ENCODE peak calls at places on chromosomes 4 and X, in nine cellular contexts. One of them, this sample, is unnamed.

GRCh38 chrX:47571215-47571614 is 10.2 kb downstream of the ARAF start:
- DNase-seq in heart left ventricle: no peak
- DNase-seq in cardiac muscle cell: no peak
- DNase-seq in HCT116: no peak
- DNase-seq in OCI-LY7: no peak
- DNase-seq in A549: no peak
- DNase-seq in heart right ventricle: no peak
- DNase-seq in ovary: no peak
- DNase-seq in IMR-90: no peak
- DNase-seq in this sample: no peak

GRCh38 chrX:39759526-39760224 is 338.1 kb downstream of the BCOR start:
- DNase-seq in cardiac muscle cell: peak; percentile 66
- DNase-seq in IMR-90: peak; percentile 78
- DNase-seq in A549: peak; percentile 80
- DNase-seq in OCI-LY7: peak; percentile 46
- DNase-seq in heart right ventricle: peak; percentile 27
- DNase-seq in ovary: peak; percentile 50
- DNase-seq in heart left ventricle: peak; percentile 62
- DNase-seq in HCT116: no peak
- DNase-seq in this sample: no peak

GRCh38 chr4:52711271-52711670 is 40.0 kb downstream of the ERVMER34-1 start:
- DNase-seq in ovary: no peak
- DNase-seq in OCI-LY7: peak; percentile 56
- DNase-seq in IMR-90: no peak
- DNase-seq in cardiac muscle cell: no peak
- DNase-seq in HCT116: no peak
- DNase-seq in heart left ventricle: no peak
- DNase-seq in A549: no peak
- DNase-seq in heart right ventricle: no peak
- DNase-seq in this sample: no peak

GRCh38 chr4:41611881-41612871 is 74.2 kb downstream of the LIMCH1 start:
- DNase-seq in cardiac muscle cell: peak; percentile 68
- DNase-seq in HCT116: no peak
- DNase-seq in IMR-90: peak; percentile 8
- DNase-seq in heart left ventricle: peak; percentile 76
- DNase-seq in A549: peak; percentile 17
- DNase-seq in heart right ventricle: peak; percentile 66
- DNase-seq in ovary: peak; percentile 34
- DNase-seq in OCI-LY7: no peak
- DNase-seq in this sample: peak; percentile 66

GRCh38 chrX:101595739-101596419 is 21.9 kb downstream of the ARMCX6 start:
- DNase-seq in HCT116: peak; percentile 58
- DNase-seq in heart left ventricle: no peak
- DNase-seq in IMR-90: peak; percentile 75
- DNase-seq in OCI-LY7: peak; percentile 53
- DNase-seq in heart right ventricle: no peak
- DNase-seq in cardiac muscle cell: peak; percentile 82
- DNase-seq in A549: peak; percentile 72
- DNase-seq in ovary: peak; percentile 30
- DNase-seq in this sample: peak; percentile 13

GRCh38 chrX:154000051-154000450 is 19.7 kb downstream of the IRAK1 start:
- DNase-seq in cardiac muscle cell: no peak
- DNase-seq in IMR-90: no peak
- DNase-seq in HCT116: no peak
- DNase-seq in OCI-LY7: no peak
- DNase-seq in ovary: no peak
- DNase-seq in A549: no peak
- DNase-seq in heart right ventricle: no peak
- DNase-seq in heart left ventricle: no peak
- DNase-seq in this sample: no peak

GRCh38 chrX:153885208-153885787 is 675 bp downstream of the L1CAM start:
- DNase-seq in OCI-LY7: no peak
- DNase-seq in ovary: no peak
- DNase-seq in cardiac muscle cell: no peak
- DNase-seq in heart right ventricle: no peak
- DNase-seq in A549: no peak
- DNase-seq in IMR-90: no peak
- DNase-seq in HCT116: no peak
- DNase-seq in heart left ventricle: peak; percentile 14
- DNase-seq in this sample: no peak

GRCh38 chr4:41538887-41539498 is 1.0 kb downstream of the LIMCH1 start:
- DNase-seq in A549: no peak
- DNase-seq in OCI-LY7: no peak
- DNase-seq in IMR-90: no peak
- DNase-seq in ovary: peak; percentile 30
- DNase-seq in HCT116: no peak
- DNase-seq in heart right ventricle: peak; percentile 18
- DNase-seq in cardiac muscle cell: no peak
- DNase-seq in heart left ventricle: no peak
- DNase-seq in this sample: peak; percentile 59

GRCh38 chr4:26420903-26421302 is 69.4 kb downstream of the CCKAR start:
- DNase-seq in heart left ventricle: no peak
- DNase-seq in HCT116: no peak
- DNase-seq in A549: no peak
- DNase-seq in OCI-LY7: no peak
- DNase-seq in cardiac muscle cell: no peak
- DNase-seq in heart right ventricle: no peak
- DNase-seq in IMR-90: peak; percentile 56
- DNase-seq in ovary: no peak
- DNase-seq in this sample: no peak

GRCh38 chrX:55109304-55109703 is 20.5 kb downstream of the PAGE2 start:
- DNase-seq in heart left ventricle: no peak
- DNase-seq in IMR-90: no peak
- DNase-seq in cardiac muscle cell: peak; percentile 29
- DNase-seq in A549: no peak
- DNase-seq in HCT116: no peak
- DNase-seq in heart right ventricle: no peak
- DNase-seq in ovary: no peak
- DNase-seq in OCI-LY7: no peak
- DNase-seq in this sample: peak; percentile 23

GRCh38 chr4:107279729-107280128 is 243.6 kb upstream of the DKK2 start:
- DNase-seq in A549: peak; percentile 16
- DNase-seq in OCI-LY7: no peak
- DNase-seq in cardiac muscle cell: peak; percentile 46
- DNase-seq in HCT116: no peak
- DNase-seq in IMR-90: peak; percentile 39
- DNase-seq in heart right ventricle: no peak
- DNase-seq in heart left ventricle: no peak
- DNase-seq in ovary: no peak
- DNase-seq in this sample: no peak

GRCh38 chrX:132732236-132732635 is 226.2 kb downstream of the HS6ST2 start:
- DNase-seq in HCT116: no peak
- DNase-seq in heart left ventricle: no peak
- DNase-seq in cardiac muscle cell: no peak
- DNase-seq in IMR-90: no peak
- DNase-seq in A549: no peak
- DNase-seq in heart right ventricle: no peak
- DNase-seq in OCI-LY7: no peak
- DNase-seq in ovary: no peak
- DNase-seq in this sample: no peak

GRCh38 chr4:53558061-53558801 is 33.1 kb downstream of the LNX1 start:
- DNase-seq in IMR-90: peak; percentile 41
- DNase-seq in cardiac muscle cell: peak; percentile 68
- DNase-seq in HCT116: no peak
- DNase-seq in ovary: no peak
- DNase-seq in A549: no peak
- DNase-seq in heart right ventricle: no peak
- DNase-seq in heart left ventricle: no peak
- DNase-seq in OCI-LY7: no peak
- DNase-seq in this sample: peak; percentile 82

GRCh38 chr4:174485025-174485424 is 37.3 kb downstream of the HPGD start:
- DNase-seq in HCT116: no peak
- DNase-seq in OCI-LY7: no peak
- DNase-seq in A549: no peak
- DNase-seq in ovary: no peak
- DNase-seq in heart right ventricle: no peak
- DNase-seq in cardiac muscle cell: no peak
- DNase-seq in heart left ventricle: no peak
- DNase-seq in IMR-90: no peak
- DNase-seq in this sample: no peak

GRCh38 chrX:25018682-25019081 is 2.9 kb upstream of the ARX start:
- DNase-seq in cardiac muscle cell: no peak
- DNase-seq in OCI-LY7: no peak
- DNase-seq in HCT116: no peak
- DNase-seq in A549: no peak
- DNase-seq in IMR-90: no peak
- DNase-seq in heart left ventricle: no peak
- DNase-seq in heart right ventricle: no peak
- DNase-seq in ovary: no peak
- DNase-seq in this sample: no peak

GRCh38 chrX:109268340-109268739 is 213.5 kb downstream of the GUCY2F start:
- DNase-seq in HCT116: peak; percentile 36
- DNase-seq in OCI-LY7: no peak
- DNase-seq in heart left ventricle: no peak
- DNase-seq in IMR-90: no peak
- DNase-seq in heart right ventricle: no peak
- DNase-seq in ovary: no peak
- DNase-seq in A549: no peak
- DNase-seq in cardiac muscle cell: no peak
- DNase-seq in this sample: peak; percentile 71

GRCh38 chr4:136873555-136873954 is 658.7 kb downstream of the PCDH18 start:
- DNase-seq in A549: no peak
- DNase-seq in IMR-90: no peak
- DNase-seq in heart right ventricle: no peak
- DNase-seq in cardiac muscle cell: no peak
- DNase-seq in ovary: no peak
- DNase-seq in heart left ventricle: no peak
- DNase-seq in HCT116: no peak
- DNase-seq in OCI-LY7: no peak
- DNase-seq in this sample: no peak

GRCh38 chr4:143395054-143395453 is 58.4 kb downstream of the GAB1 start:
- DNase-seq in OCI-LY7: no peak
- DNase-seq in ovary: no peak
- DNase-seq in HCT116: no peak
- DNase-seq in heart right ventricle: no peak
- DNase-seq in cardiac muscle cell: no peak
- DNase-seq in heart left ventricle: no peak
- DNase-seq in IMR-90: no peak
- DNase-seq in A549: no peak
- DNase-seq in this sample: no peak

GRCh38 chrX:17814059-17814458 is 47.0 kb downstream of the RAI2 start:
- DNase-seq in A549: no peak
- DNase-seq in heart right ventricle: no peak
- DNase-seq in ovary: no peak
- DNase-seq in cardiac muscle cell: no peak
- DNase-seq in heart left ventricle: no peak
- DNase-seq in OCI-LY7: no peak
- DNase-seq in HCT116: no peak
- DNase-seq in IMR-90: no peak
- DNase-seq in this sample: no peak

GRCh38 chrX:17809984-17810383 is 51.1 kb downstream of the RAI2 start:
- DNase-seq in A549: no peak
- DNase-seq in OCI-LY7: no peak
- DNase-seq in HCT116: no peak
- DNase-seq in IMR-90: no peak
- DNase-seq in cardiac muscle cell: no peak
- DNase-seq in heart left ventricle: no peak
- DNase-seq in ovary: no peak
- DNase-seq in heart right ventricle: no peak
- DNase-seq in this sample: no peak

GRCh38 chrX:17814557-17814956 is 46.5 kb downstream of the RAI2 start:
- DNase-seq in heart left ventricle: no peak
- DNase-seq in heart right ventricle: no peak
- DNase-seq in IMR-90: peak; percentile 17
- DNase-seq in ovary: no peak
- DNase-seq in A549: no peak
- DNase-seq in HCT116: no peak
- DNase-seq in cardiac muscle cell: peak; percentile 2
- DNase-seq in OCI-LY7: no peak
- DNase-seq in this sample: no peak

GRCh38 chrX:17813277-17813676 is 47.8 kb downstream of the RAI2 start:
- DNase-seq in OCI-LY7: no peak
- DNase-seq in heart left ventricle: no peak
- DNase-seq in ovary: no peak
- DNase-seq in A549: no peak
- DNase-seq in HCT116: no peak
- DNase-seq in cardiac muscle cell: no peak
- DNase-seq in IMR-90: no peak
- DNase-seq in heart right ventricle: no peak
- DNase-seq in this sample: no peak

GRCh38 chrX:17812763-17813162 is 48.3 kb downstream of the RAI2 start:
- DNase-seq in ovary: peak; percentile 33
- DNase-seq in heart right ventricle: no peak
- DNase-seq in heart left ventricle: no peak
- DNase-seq in HCT116: no peak
- DNase-seq in IMR-90: no peak
- DNase-seq in cardiac muscle cell: peak; percentile 7
- DNase-seq in OCI-LY7: peak; percentile 1
- DNase-seq in A549: peak; percentile 9
- DNase-seq in this sample: peak; percentile 0
- TF ChIP-seq CTCF in ovary: no peak
- TF ChIP-seq CTCF in heart right ventricle: peak; percentile 71
- TF ChIP-seq CTCF in heart left ventricle: peak; percentile 58
- TF ChIP-seq CTCF in HCT116: peak; percentile 31
- TF ChIP-seq CTCF in IMR-90: peak; percentile 32
- TF ChIP-seq CTCF in cardiac muscle cell: peak; percentile 47
- TF ChIP-seq CTCF in OCI-LY7: peak; percentile 50
- TF ChIP-seq CTCF in A549: peak; percentile 23
- TF ChIP-seq CTCF in this sample: peak; percentile 52

GRCh38 chr4:7300711-7301095 is 108.4 kb downstream of the SORCS2 start:
- DNase-seq in OCI-LY7: no peak
- DNase-seq in heart right ventricle: no peak
- DNase-seq in A549: no peak
- DNase-seq in cardiac muscle cell: no peak
- DNase-seq in HCT116: no peak
- DNase-seq in IMR-90: no peak
- DNase-seq in heart left ventricle: peak; percentile 55
- DNase-seq in ovary: no peak
- DNase-seq in this sample: no peak
- H3K4me1 ChIP-seq in OCI-LY7: no peaks in the 10 kb centered on the region
- H3K4me1 ChIP-seq in heart right ventricle: peaks cover 5% of the 10 kb centered on the region
- H3K4me1 ChIP-seq in A549: no peaks in the 10 kb centered on the region
- H3K4me1 ChIP-seq in cardiac muscle cell: no peaks in the 10 kb centered on the region
- H3K4me1 ChIP-seq in HCT116: no peaks in the 10 kb centered on the region
- H3K4me1 ChIP-seq in IMR-90: no peaks in the 10 kb centered on the region
- H3K4me1 ChIP-seq in heart left ventricle: no peaks in the 10 kb centered on the region
- H3K4me1 ChIP-seq in ovary: no peaks in the 10 kb centered on the region
- H3K4me1 ChIP-seq in this sample: no peaks in the 10 kb centered on the region

DNA sequence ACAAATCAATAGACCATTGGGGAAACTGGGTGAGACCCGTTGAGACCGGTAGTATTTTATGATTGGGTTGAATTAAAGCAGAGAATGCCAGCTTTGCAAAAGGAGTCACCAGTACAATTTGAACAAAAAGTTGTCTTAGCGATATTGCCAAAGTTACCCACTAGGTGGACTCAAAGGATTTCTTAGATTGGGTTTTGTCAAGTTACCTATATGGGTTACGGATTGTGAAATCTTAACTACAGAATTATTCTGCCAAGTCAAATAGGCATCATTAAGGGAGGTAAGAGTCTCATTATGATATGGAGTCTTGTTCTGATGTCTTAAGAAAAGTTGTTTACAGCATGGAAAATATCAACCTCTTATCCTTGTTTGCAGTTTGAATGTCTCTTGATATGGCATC is 15.0 kb upstream of the CT47A1 start:
- DNase-seq in ovary: no peak
- DNase-seq in IMR-90: no peak
- DNase-seq in heart left ventricle: no peak
- DNase-seq in heart right ventricle: no peak
- DNase-seq in cardiac muscle cell: peak; percentile 59
- DNase-seq in A549: peak; percentile 33
- DNase-seq in OCI-LY7: peak; percentile 3
- DNase-seq in HCT116: peak; percentile 36
- DNase-seq in this sample: peak; percentile 13
- TF ChIP-seq CTCF in ovary: no peak
- TF ChIP-seq CTCF in IMR-90: no peak
- TF ChIP-seq CTCF in heart left ventricle: no peak
- TF ChIP-seq CTCF in heart right ventricle: peak; percentile 9
- TF ChIP-seq CTCF in cardiac muscle cell: peak; percentile 36
- TF ChIP-seq CTCF in A549: peak; percentile 43
- TF ChIP-seq CTCF in OCI-LY7: peak; percentile 62
- TF ChIP-seq CTCF in HCT116: peak; percentile 17
- TF ChIP-seq CTCF in this sample: peak; percentile 49

GRCh38 chr4:145881585-145881984 is 57.0 kb downstream of the ZNF827 start:
- DNase-seq in A549: no peak
- DNase-seq in ovary: no peak
- DNase-seq in heart right ventricle: no peak
- DNase-seq in IMR-90: no peak
- DNase-seq in cardiac muscle cell: no peak
- DNase-seq in OCI-LY7: no peak
- DNase-seq in heart left ventricle: no peak
- DNase-seq in HCT116: no peak
- DNase-seq in this sample: no peak
- H3K4me1 ChIP-seq in A549: no peaks in the 10 kb centered on the region
- H3K4me1 ChIP-seq in ovary: peaks cover 22% of the 10 kb centered on the region
- H3K4me1 ChIP-seq in heart right ventricle: peaks cover 51% of the 10 kb centered on the region
- H3K4me1 ChIP-seq in IMR-90: peaks cover 8% of the 10 kb centered on the region
- H3K4me1 ChIP-seq in cardiac muscle cell: peaks cover 15% of the 10 kb centered on the region
- H3K4me1 ChIP-seq in OCI-LY7: peaks cover 16% of the 10 kb centered on the region
- H3K4me1 ChIP-seq in heart left ventricle: peaks cover 43% of the 10 kb centered on the region
- H3K4me1 ChIP-seq in HCT116: peaks cover 2% of the 10 kb centered on the region
- H3K4me1 ChIP-seq in this sample: peaks cover 15% of the 10 kb centered on the region

This sample was measured in foreskin keratinocyte.